ENCODE peak calls at places on chromosomes 6 and 20, in five cellular contexts. V, Q, D, R and P are unnamed samples.
A peak's percentile ranks its signal among the peaks of the same experiment; 100 is the strongest.

GRCh38 chr6:124294572-124294971 is 490.9 kb downstream of the NKAIN2 start:
- DNase-seq in Q (no peak), D (no peak), R (no peak), V (peak; percentile 22), P (no peak)

GRCh38 chr6:45663181-45664180 is 285.7 kb upstream of the SUPT3H start:
- DNase-seq in R (peak; percentile 17), V (no peak), Q (no peak), D (peak; percentile 73), P (no peak)

GRCh38 chr6:133918208-133918930 is 29.5 kb downstream of the TCF21 start:
- DNase-seq in R (no peak), V (no peak), Q (no peak), D (no peak), P (no peak)

GRCh38 chr20:51153867-51154707 is 131.2 kb upstream of the KCNG1 start:
- DNase-seq in D (no peak), R (no peak), V (no peak), Q (no peak), P (no peak)

GRCh38 chr20:21436186-21436585 is 38.9 kb upstream of the NKX2-4 start:
- DNase-seq in R (no peak), V (peak; percentile 91), D (no peak), Q (no peak), P (no peak)

GRCh38 chr20:8579060-8579459 is 447.0 kb downstream of the PLCB1 start:
- DNase-seq in D (no peak), V (no peak), Q (no peak), R (no peak), P (no peak)

GRCh38 chr6:147135211-147135672 is 69.0 kb upstream of the STXBP5 start:
- DNase-seq in R (no peak), V (peak; percentile 85), D (no peak), Q (no peak), P (no peak)

GRCh38 chr6:44151348-44152108 is 7.1 kb upstream of the CAPN11 start:
- DNase-seq in D (peak; percentile 90), R (peak; percentile 78), Q (peak; percentile 93), V (peak; percentile 70), P (no peak)

GRCh38 chr6:89079611-89080213 is 839 bp upstream of the PNRC1 start:
- DNase-seq in D (peak; percentile 56), R (peak; percentile 73), V (peak; percentile 38), Q (peak; percentile 85), P (peak; percentile 78)

GRCh38 chr6:153170511-153170910 is 39.4 kb upstream of the RGS17 start:
- DNase-seq in R (no peak), D (no peak), Q (no peak), V (peak; percentile 80), P (no peak)

GRCh38 chr6:28802417-28803336 is 121.1 kb downstream of the TRIM27 start:
- DNase-seq in Q (no peak), R (no peak), D (no peak), V (peak; percentile 51), P (no peak)

GRCh38 chr20:63690898-63691710 is 5.3 kb upstream of the TNFRSF6B start:
- DNase-seq in D (no peak), V (no peak), Q (peak; percentile 75), R (no peak), P (no peak)

GRCh38 chr20:64131406-64131805 is 24.0 kb upstream of the NPBWR2 start:
- DNase-seq in V (peak; percentile 69), Q (peak; percentile 33), R (no peak), D (no peak), P (peak; percentile 34)

GRCh38 chr6:710601-711571 is 17.9 kb upstream of the EXOC2 start:
- DNase-seq in Q (peak; percentile 91), V (peak; percentile 54), D (peak; percentile 72), R (peak; percentile 62), P (peak; percentile 70)

GRCh38 chr6:43714311-43715055 is 26.9 kb upstream of the MRPS18A start:
- DNase-seq in D (peak; percentile 32), Q (no peak), R (no peak), V (no peak), P (no peak)

GRCh38 chr20:25389858-25390537 is 637 bp downstream of the ABHD12 start:
- DNase-seq in V (peak; percentile 51), Q (peak; percentile 92), R (peak; percentile 44), D (peak; percentile 76), P (peak; percentile 66)

GRCh38 chr20:53829086-53829703 is 235.6 kb upstream of the ZNF217 start:
- DNase-seq in R (no peak), Q (no peak), D (no peak), V (peak; percentile 99), P (no peak)

GRCh38 chr6:21455071-21455470 is 138.5 kb upstream of the SOX4 start:
- DNase-seq in R (no peak), Q (no peak), V (no peak), D (no peak), P (no peak)

GRCh38 chr6:22381810-22382512 is 85.1 kb upstream of the PRL start:
- DNase-seq in Q (no peak), R (no peak), V (no peak), D (no peak), P (no peak)

GRCh38 chr6:56649053-56649769 is 6.5 kb upstream of the DST start:
- DNase-seq in R (peak; percentile 49), D (no peak), Q (no peak), V (peak; percentile 44), P (no peak)

GRCh38 chr6:20200761-20201160 is 11.5 kb downstream of the MBOAT1 start:
- DNase-seq in Q (no peak), R (peak; percentile 30), V (no peak), D (no peak), P (no peak)

GRCh38 chr6:37631295-37631694 is 66.4 kb downstream of the MDGA1 start:
- DNase-seq in Q (no peak), R (no peak), D (no peak), V (no peak), P (no peak)

GRCh38 chr6:42423244-42423643 is 28.5 kb downstream of the TRERF1 start:
- DNase-seq in V (no peak), D (no peak), Q (no peak), R (no peak), P (no peak)

GRCh38 chr6:22621701-22622100 is 52.3 kb downstream of the HDGFL1 start:
- DNase-seq in D (no peak), V (no peak), R (no peak), Q (no peak), P (no peak)

GRCh38 chr6:157034433-157035230 is 257.5 kb downstream of the ARID1B start:
- DNase-seq in D (peak; percentile 50), Q (no peak), V (peak; percentile 53), R (no peak), P (no peak)

DNA sequence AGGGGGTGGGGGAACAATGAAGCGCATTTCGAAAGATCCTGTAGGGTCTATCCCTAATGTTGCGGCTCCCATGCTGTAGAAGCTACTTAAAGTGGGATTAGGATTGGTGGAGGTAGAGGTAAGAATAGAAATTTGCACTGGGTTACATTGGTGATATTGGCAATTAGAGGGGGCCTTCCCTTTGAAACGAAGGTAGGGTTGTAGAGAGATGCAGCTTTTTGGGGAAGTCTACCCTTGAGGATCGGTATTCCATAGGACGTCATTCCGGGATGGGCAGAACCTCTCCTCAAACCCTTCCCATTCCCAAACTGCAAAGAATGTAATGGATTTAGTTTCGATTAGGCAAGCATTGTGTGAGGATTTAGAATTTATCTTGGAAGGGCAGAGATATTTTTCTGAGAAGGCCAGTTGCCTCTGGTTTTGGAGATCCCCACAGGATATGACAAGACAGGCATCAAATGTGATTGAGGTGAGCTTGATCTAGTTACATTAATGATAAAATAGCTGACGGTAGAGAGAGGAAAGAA is 5.4 kb upstream of the ZNFX1 start:
- DNase-seq in V (no peak), R (no peak), Q (no peak), D (no peak), P (no peak)
- H3K36me3 ChIP-seq in V (peaks cover 97% of the 10 kb centered on the region), R (peaks cover 64% of the 10 kb centered on the region), Q (peaks cover 94% of the 10 kb centered on the region), D (peaks cover 29% of the 10 kb centered on the region), P (peaks cover 88% of the 10 kb centered on the region)

GRCh38 chr20:39106791-39107190 is 144.6 kb downstream of the DHX35 start:
- DNase-seq in Q (no peak), V (no peak), D (no peak), R (no peak), P (no peak)

GRCh38 chr20:39103732-39104131 is 141.6 kb downstream of the DHX35 start:
- DNase-seq in R (no peak), D (no peak), V (no peak), Q (no peak), P (no peak)

GRCh38 chr20:39107741-39108140 is 145.6 kb downstream of the DHX35 start:
- DNase-seq in V (peak; percentile 29), D (no peak), R (no peak), Q (no peak), P (no peak)

GRCh38 chr20:39103305-39103704 is 141.2 kb downstream of the DHX35 start:
- DNase-seq in D (no peak), V (no peak), R (no peak), Q (no peak), P (no peak)

DNA sequence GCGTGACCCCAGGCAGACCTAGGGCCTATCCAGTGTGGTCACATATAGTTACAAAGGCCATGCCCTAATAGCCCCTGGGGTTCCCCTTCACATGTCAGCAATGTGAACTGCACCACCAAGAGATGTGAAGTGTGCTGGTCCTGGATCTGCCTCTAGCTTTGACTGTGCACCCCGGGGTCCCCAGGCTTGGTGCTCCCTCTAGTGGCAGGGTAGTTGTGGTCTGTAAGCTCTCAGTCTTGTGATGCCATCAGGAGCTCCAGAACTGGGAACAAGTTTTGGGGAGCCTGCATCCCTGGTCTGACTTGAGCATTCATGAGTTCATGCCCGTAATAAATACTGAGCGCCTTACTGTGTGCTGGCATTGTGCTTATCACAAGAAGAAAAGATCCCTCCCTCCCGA is 143.4 kb downstream of the DHX35 start:
- DNase-seq in Q (no peak), D (no peak), V (no peak), R (no peak), P (no peak)
- TF ChIP-seq CTCF in Q (no peak), D (peak; percentile 13), V (peak; percentile 35), R (no peak), P (no peak)

GRCh38 chr6:5338177-5338960 is 77.1 kb downstream of the FARS2 start:
- DNase-seq in Q (no peak), V (no peak), R (no peak), D (no peak), P (no peak)
- H3K4me3 ChIP-seq in Q (no peak overlapping the region), V (no peak overlapping the region), R (no peak overlapping the region), D (no peak overlapping the region), P (no peak overlapping the region)

DNA sequence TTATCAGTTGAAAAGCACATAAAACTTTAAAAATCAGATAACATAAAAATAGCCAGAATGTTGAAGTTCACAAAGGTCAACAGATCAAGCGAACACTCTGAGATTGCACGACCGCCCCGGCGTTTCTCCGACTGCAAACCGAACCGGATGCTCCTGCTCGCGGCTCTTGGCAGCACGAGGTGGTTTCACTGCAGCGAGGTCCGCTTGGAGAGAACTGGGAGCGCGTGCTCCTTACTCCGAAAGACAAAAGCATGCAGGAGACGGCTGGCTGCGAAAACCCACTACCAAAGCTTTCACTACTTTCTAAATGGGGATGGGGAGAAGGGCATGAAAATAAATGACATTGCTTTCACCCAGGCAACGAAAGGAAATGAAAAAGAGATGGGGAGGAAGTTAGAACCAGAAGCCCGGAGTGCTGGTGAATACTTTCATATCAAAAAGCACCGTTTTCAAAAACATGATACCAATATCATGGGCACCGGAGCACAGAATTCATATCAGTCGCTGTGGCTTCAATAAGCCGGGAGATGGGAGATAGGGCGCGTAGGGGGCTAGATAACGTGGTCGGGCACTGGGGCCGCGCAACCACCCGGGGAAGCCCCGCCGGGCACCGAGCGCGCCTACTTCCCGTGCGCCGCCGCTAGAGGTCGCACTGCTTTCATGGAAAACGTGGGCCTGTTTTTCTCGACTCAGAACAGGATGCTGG is 8.3 kb upstream of the ANKRD60 start:
- DNase-seq in R (peak; percentile 87), D (peak; percentile 75), Q (peak; percentile 94), V (peak; percentile 90), P (peak; percentile 85)
- H3K36me3 ChIP-seq in R (no peaks in the 10 kb centered on the region), D (no peaks in the 10 kb centered on the region), Q (peaks cover 58% of the 10 kb centered on the region), V (peaks cover 2% of the 10 kb centered on the region), P (peaks cover 43% of the 10 kb centered on the region)